ENCODE peak calls at places on chromosomes 7 and 10, in four cellular contexts. One of them, this sample, is unnamed.

GRCh38 chr10:87921934-87922688 is 58.7 kb downstream of the PTEN start:
- DNase-seq in NT2/D1: no peak
- DNase-seq in HCT116: no peak
- DNase-seq in HepG2: no peak
- DNase-seq in this sample: no peak

GRCh38 chr7:75658369-75658768 is 80.4 kb downstream of the HIP1 start:
- DNase-seq in NT2/D1: no peak
- DNase-seq in HCT116: no peak
- DNase-seq in HepG2: no peak
- DNase-seq in this sample: no peak

GRCh38 chr10:32958992-32959703 is 1.1 kb upstream of the ITGB1 start:
- DNase-seq in NT2/D1: no peak
- DNase-seq in HCT116: no peak
- DNase-seq in HepG2: no peak
- DNase-seq in this sample: no peak

GRCh38 chr10:71860243-71861029 is 9.4 kb upstream of the PSAP start:
- DNase-seq in NT2/D1: peak
- DNase-seq in HCT116: peak
- DNase-seq in HepG2: peak
- DNase-seq in this sample: peak

GRCh38 chr7:90180649-90181048 is 26.4 kb downstream of the STEAP1 start:
- DNase-seq in NT2/D1: no peak
- DNase-seq in HCT116: peak
- DNase-seq in HepG2: peak
- DNase-seq in this sample: no peak

GRCh38 chr7:3911685-3912084 is 610.6 kb downstream of the SDK1 start:
- DNase-seq in NT2/D1: no peak
- DNase-seq in HCT116: no peak
- DNase-seq in HepG2: no peak
- DNase-seq in this sample: no peak

GRCh38 chr10:116809528-116810500 is 39.5 kb upstream of the ENO4 start:
- DNase-seq in NT2/D1: no peak
- DNase-seq in HCT116: peak
- DNase-seq in HepG2: peak
- DNase-seq in this sample: peak

GRCh38 chr7:158274404-158274811 is 313.2 kb downstream of the PTPRN2 start:
- DNase-seq in NT2/D1: no peak
- DNase-seq in HCT116: no peak
- DNase-seq in HepG2: no peak
- DNase-seq in this sample: no peak

GRCh38 chr7:37448057-37448636 is 517 bp downstream of the ELMO1 start:
- DNase-seq in NT2/D1: peak
- DNase-seq in HCT116: no peak
- DNase-seq in HepG2: no peak
- DNase-seq in this sample: no peak

GRCh38 chr7:84712326-84712725 is 474.5 kb downstream of the SEMA3D start:
- DNase-seq in NT2/D1: no peak
- DNase-seq in HCT116: no peak
- DNase-seq in HepG2: no peak
- DNase-seq in this sample: no peak

GRCh38 chr7:140348161-140348849 is 50.0 kb downstream of the SLC37A3 start:
- DNase-seq in NT2/D1: no peak
- DNase-seq in HCT116: no peak
- DNase-seq in HepG2: no peak
- DNase-seq in this sample: no peak

GRCh38 chr7:44867073-44867990 is 18.0 kb downstream of the PURB start:
- DNase-seq in NT2/D1: no peak
- DNase-seq in HCT116: peak
- DNase-seq in HepG2: peak
- DNase-seq in this sample: peak

GRCh38 chr7:105009667-105010537 is 4.1 kb upstream of the KMT2E start:
- DNase-seq in NT2/D1: no peak
- DNase-seq in HCT116: no peak
- DNase-seq in HepG2: no peak
- DNase-seq in this sample: no peak

GRCh38 chr10:116464257-116464656 is 36.6 kb downstream of the PNLIPRP3 start:
- DNase-seq in NT2/D1: no peak
- DNase-seq in HCT116: no peak
- DNase-seq in HepG2: no peak
- DNase-seq in this sample: no peak

GRCh38 chr10:77287647-77288120 is 349.9 kb downstream of the KCNMA1 start:
- DNase-seq in NT2/D1: no peak
- DNase-seq in HCT116: no peak
- DNase-seq in HepG2: no peak
- DNase-seq in this sample: no peak

GRCh38 chr10:23556727-23557440 is 118.0 kb downstream of the OTUD1 start:
- DNase-seq in NT2/D1: no peak
- DNase-seq in HCT116: no peak
- DNase-seq in HepG2: no peak
- DNase-seq in this sample: no peak

GRCh38 chr10:1933215-1933614 is 195.9 kb upstream of the ADARB2 start:
- DNase-seq in NT2/D1: no peak
- DNase-seq in HCT116: no peak
- DNase-seq in HepG2: no peak
- DNase-seq in this sample: no peak

GRCh38 chr10:131975003-131975402 is 6.7 kb downstream of the BNIP3 start:
- DNase-seq in NT2/D1: no peak
- DNase-seq in HCT116: no peak
- DNase-seq in HepG2: no peak
- DNase-seq in this sample: no peak

GRCh38 chr7:2193120-2193519 is 39.6 kb downstream of the MAD1L1 start:
- DNase-seq in NT2/D1: no peak
- DNase-seq in HCT116: no peak
- DNase-seq in HepG2: no peak
- DNase-seq in this sample: no peak
- TF ChIP-seq ZNF274 in NT2/D1: no peak
- TF ChIP-seq ZNF274 in HCT116: no peak
- TF ChIP-seq ZNF274 in HepG2: no peak
- TF ChIP-seq ZNF274 in this sample: no peak

GRCh38 chr10:113754125-113754524 is 2.6 kb downstream of the PLEKHS1 start:
- DNase-seq in NT2/D1: no peak
- DNase-seq in HCT116: no peak
- DNase-seq in HepG2: no peak
- DNase-seq in this sample: no peak
- TF ChIP-seq ZNF274 in NT2/D1: no peak
- TF ChIP-seq ZNF274 in HCT116: no peak
- TF ChIP-seq ZNF274 in HepG2: no peak
- TF ChIP-seq ZNF274 in this sample: no peak

DNA sequence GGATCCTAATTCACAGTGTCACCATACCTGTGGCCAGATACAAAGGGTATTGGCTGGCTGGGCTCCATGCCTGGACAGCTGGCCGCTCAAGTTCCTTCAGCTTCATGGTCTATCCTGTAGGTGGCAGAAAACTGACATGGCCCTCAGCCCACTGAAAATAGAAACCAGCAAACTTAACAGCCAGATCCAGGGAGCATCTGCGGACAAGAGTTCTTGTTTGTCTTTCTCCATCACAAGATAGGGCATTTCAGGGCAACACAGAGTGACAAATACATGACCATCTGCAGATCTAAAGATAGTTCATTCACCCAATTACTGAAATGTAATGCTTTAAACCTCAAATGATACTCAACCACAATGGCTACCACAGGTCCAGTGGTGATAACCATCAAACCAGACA is 2.8 kb downstream of the SEC31B start:
- DNase-seq in NT2/D1: no peak
- DNase-seq in HCT116: no peak
- DNase-seq in HepG2: peak
- DNase-seq in this sample: peak
- TF ChIP-seq ZNF274 in NT2/D1: no peak
- TF ChIP-seq ZNF274 in HCT116: no peak
- TF ChIP-seq ZNF274 in HepG2: no peak
- TF ChIP-seq ZNF274 in this sample: no peak

DNA sequence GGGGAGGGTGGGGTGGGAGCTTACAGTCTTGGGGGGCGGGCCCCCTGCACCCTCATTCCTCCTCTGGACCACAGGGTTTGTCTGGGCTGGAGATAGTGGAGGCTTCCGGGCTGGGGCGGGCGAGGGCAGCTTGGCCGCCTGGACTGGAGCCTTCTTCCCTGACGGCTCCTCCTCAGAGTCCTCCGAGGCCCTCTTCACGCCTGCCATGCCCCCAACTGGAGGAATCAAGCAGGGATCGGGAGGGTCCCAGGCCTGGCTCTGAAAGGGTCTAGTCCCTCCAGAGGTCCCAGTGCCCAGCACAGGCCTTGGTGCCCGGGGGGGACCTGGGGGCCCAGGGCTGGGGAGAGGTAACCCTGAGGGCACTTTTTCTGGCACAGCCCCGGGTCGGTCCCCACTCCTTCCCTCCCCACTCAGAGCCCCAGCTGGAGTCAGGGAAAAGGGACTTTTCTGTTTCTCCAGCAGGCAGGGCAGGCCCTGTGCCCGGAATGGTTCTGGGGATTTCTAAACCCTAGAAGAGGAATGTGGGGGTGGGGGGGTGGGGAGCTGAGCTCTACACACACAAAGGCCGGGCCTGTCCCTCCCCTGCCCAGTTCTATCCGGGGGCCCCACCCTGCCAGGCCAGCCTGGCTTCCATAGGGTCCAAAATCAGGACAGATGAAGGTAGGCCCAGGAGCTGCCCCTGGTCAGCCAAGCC is 11.6 kb downstream of the MICALL2 start:
- DNase-seq in NT2/D1: no peak
- DNase-seq in HCT116: no peak
- DNase-seq in HepG2: no peak
- DNase-seq in this sample: no peak
- TF ChIP-seq ZNF274 in NT2/D1: no peak
- TF ChIP-seq ZNF274 in HCT116: no peak
- TF ChIP-seq ZNF274 in HepG2: no peak
- TF ChIP-seq ZNF274 in this sample: no peak

DNA sequence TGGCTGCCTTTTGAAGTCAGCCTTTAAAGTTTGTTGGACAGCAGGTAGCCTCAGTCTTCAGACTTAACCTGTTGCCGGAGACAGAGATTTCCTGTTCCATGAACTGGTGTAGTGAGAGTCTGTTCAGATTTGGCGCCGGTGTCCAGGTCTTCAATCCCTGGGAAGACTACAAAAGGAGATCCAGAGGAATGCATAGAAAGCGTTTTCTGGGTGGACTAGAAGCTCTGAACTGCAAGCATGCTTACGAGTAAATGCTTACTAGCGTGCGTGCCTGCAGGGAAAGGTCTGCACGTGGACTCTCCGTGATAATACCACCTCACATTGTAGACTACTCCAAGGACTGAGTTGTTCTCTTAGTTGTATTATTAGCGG is 872 bp downstream of the GLRX3 start:
- DNase-seq in NT2/D1: no peak
- DNase-seq in HCT116: no peak
- DNase-seq in HepG2: peak
- DNase-seq in this sample: no peak
- TF ChIP-seq ZNF274 in NT2/D1: no peak
- TF ChIP-seq ZNF274 in HCT116: no peak
- TF ChIP-seq ZNF274 in HepG2: no peak
- TF ChIP-seq ZNF274 in this sample: no peak

GRCh38 chr7:128909605-128910568 is 622 bp downstream of the KCP start:
- DNase-seq in NT2/D1: no peak
- DNase-seq in HCT116: no peak
- DNase-seq in HepG2: no peak
- DNase-seq in this sample: no peak
- TF ChIP-seq ZNF274 in NT2/D1: no peak
- TF ChIP-seq ZNF274 in HCT116: no peak
- TF ChIP-seq ZNF274 in HepG2: no peak
- TF ChIP-seq ZNF274 in this sample: no peak

DNA sequence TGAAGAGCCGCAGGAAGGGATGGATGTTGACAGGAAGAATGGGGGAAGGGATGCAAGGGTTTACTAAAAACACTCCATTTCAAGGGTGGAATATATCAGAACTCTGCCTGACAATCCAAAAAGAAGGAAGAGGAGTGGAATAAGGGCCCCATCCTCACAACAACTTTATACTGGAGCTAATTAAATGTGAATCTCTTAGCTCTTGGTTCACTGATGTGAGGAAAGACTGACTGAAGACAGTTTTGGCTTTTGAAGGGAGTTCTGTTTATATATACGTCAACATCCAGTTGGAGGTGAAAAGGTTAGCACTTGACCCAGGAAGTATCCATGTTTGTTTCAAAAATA is 3.1 kb downstream of the HOXA1 start:
- DNase-seq in NT2/D1: no peak
- DNase-seq in HCT116: no peak
- DNase-seq in HepG2: no peak
- DNase-seq in this sample: no peak
- TF ChIP-seq ZNF274 in NT2/D1: no peak
- TF ChIP-seq ZNF274 in HCT116: no peak
- TF ChIP-seq ZNF274 in HepG2: no peak
- TF ChIP-seq ZNF274 in this sample: no peak

This sample was measured in K562.